ENCODE peak calls at places on chromosomes 12 and 14, in eight cellular contexts. B is transverse colon, J is uterus, E is esophagus squamous epithelium, C is HepG2, X is sigmoid colon, A is endothelial cell of umbilical vein, M is body of pancreas. R is an unnamed sample. For H3K4me1, the result is how much of the 10 kb centered on the place peaks cover.

GRCh38 chr12:560666-561065 is 100.9 kb downstream of the B4GALNT3 start:
- DNase-seq in B (no peak), J (no peak), E (no peak), C (no peak), X (no peak), A (no peak), M (no peak), R (no peak)

GRCh38 chr14:22588419-22589095 is 467 bp downstream of the DAD1 start:
- DNase-seq in B (no peak), J (no peak), E (no peak), C (no peak), X (no peak), A (no peak), M (no peak), R (no peak)

GRCh38 chr14:101826359-101826758 is 64.8 kb downstream of the PPP2R5C start:
- DNase-seq in B (no peak), J (no peak), E (no peak), C (no peak), X (no peak), A (no peak), M (no peak), R (no peak)

GRCh38 chr12:10718279-10718821 is 4.8 kb downstream of the YBX3 start:
- DNase-seq in B (no peak), J (no peak), E (no peak), C (no peak), X (no peak), A (peak), M (no peak), R (no peak)

GRCh38 chr12:89649139-89649538 is 59.5 kb downstream of the ATP2B1 start:
- DNase-seq in B (no peak), J (no peak), E (no peak), C (no peak), X (no peak), A (no peak), M (no peak), R (no peak)

GRCh38 chr14:28673056-28673455 is 93.5 kb upstream of the FOXG1 start:
- DNase-seq in B (no peak), J (no peak), E (no peak), C (no peak), X (no peak), A (no peak), M (no peak), R (no peak)

GRCh38 chr12:68189766-68190700 is 30.5 kb upstream of the IFNG start:
- DNase-seq in B (no peak), J (no peak), E (no peak), C (no peak), X (no peak), A (no peak), M (no peak), R (no peak)

GRCh38 chr12:99600388-99600787 is 47.2 kb upstream of the GARIN6 start:
- DNase-seq in B (no peak), J (no peak), E (no peak), C (no peak), X (no peak), A (no peak), M (no peak), R (no peak)

GRCh38 chr12:107844312-107844921 is 69.9 kb downstream of the ASCL4 start:
- DNase-seq in B (no peak), J (no peak), E (no peak), C (no peak), X (no peak), A (no peak), M (no peak), R (no peak)

GRCh38 chr14:95901014-95901413 is 24.4 kb downstream of the TUNAR start:
- DNase-seq in B (no peak), J (no peak), E (no peak), C (no peak), X (no peak), A (no peak), M (no peak), R (no peak)

GRCh38 chr12:107525063-107525718 is 160.4 kb upstream of the PWP1 start:
- DNase-seq in B (no peak), J (no peak), E (no peak), C (no peak), X (no peak), A (no peak), M (no peak), R (no peak)

GRCh38 chr12:31215521-31216232 is 110.3 kb downstream of the SINHCAF start:
- DNase-seq in B (no peak), J (no peak), E (no peak), C (no peak), X (peak), A (no peak), M (peak), R (no peak)

GRCh38 chr12:1797011-1797901 is 23.1 kb upstream of the LRTM2 start:
- DNase-seq in B (peak), J (peak), E (no peak), C (no peak), X (peak), A (no peak), M (peak), R (peak)
- TF ChIP-seq POLR2A in B (peak), J (no peak), E (no peak), C (no peak), X (no peak), A (no peak), M (peak), R (peak)

GRCh38 chr14:21264025-21264801 is 5.0 kb downstream of the HNRNPC start:
- DNase-seq in B (no peak), J (no peak), E (no peak), C (no peak), X (no peak), A (peak), M (no peak), R (no peak)
- H3K4me1 ChIP-seq in B (under half), J (under half), E (half or more), C (half or more), X (half or more), A (under half), M (half or more), R (half or more)

GRCh38 chr14:24234095-24235020 is 1.6 kb downstream of the GMPR2 start:
- DNase-seq in B (no peak), J (no peak), E (no peak), C (no peak), X (no peak), A (no peak), M (no peak), R (no peak)
- TF ChIP-seq POLR2A in B (no peak), J (no peak), E (no peak), C (no peak), X (no peak), A (no peak), M (no peak), R (no peak)

GRCh38 chr14:54674342-54674741 is 107.4 kb downstream of the SAMD4A start:
- DNase-seq in B (no peak), J (no peak), E (no peak), C (no peak), X (no peak), A (no peak), M (no peak), R (no peak)
- H3K4me1 ChIP-seq in B (under half), J (under half), E (half or more), C (under half), X (half or more), A (under half), M (under half), R (under half)

GRCh38 chr14:104768437-104769323 is 15.7 kb downstream of the SIVA1 start:
- DNase-seq in B (peak), J (peak), E (peak), C (peak), X (peak), A (peak), M (peak), R (peak)
- TF ChIP-seq POLR2A in B (no peak), J (no peak), E (no peak), C (peak), X (no peak), A (no peak), M (no peak), R (no peak)

DNA sequence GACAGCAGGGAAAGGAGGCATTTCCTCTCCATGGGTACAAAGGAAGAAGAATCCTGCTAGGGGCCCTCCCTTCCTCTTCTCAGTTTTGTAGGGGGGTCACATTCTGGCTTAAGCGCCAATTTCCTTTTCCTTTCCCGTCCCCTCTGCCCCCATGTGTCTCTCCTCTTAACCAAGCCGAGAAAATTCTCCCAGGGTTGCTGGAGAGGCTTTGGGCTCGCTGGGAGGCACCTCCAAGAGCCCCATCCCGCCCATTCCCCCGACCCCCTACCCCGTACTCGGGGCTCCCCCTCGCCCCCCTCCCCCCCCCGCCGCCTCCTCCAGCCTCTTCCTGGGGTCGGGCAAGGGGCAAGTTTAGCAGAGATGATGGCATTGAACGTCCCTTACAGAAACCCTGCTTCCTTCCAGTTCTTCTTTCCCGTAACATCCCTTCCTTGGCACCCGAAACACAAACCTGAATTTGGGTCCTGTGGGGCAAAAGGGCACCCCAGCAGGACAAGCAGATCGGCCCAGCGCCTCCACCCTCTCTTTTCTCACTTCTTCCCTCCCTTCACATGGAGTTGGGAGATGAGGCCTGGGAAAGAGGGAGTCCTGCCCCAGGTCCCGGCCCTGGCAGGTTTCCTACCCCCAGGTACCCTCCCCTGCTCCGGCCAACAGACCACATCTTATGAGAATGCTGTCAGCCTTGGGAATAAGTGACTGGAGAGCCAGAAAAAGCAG is 13.7 kb downstream of the PLEKHG6 start:
- DNase-seq in B (no peak), J (no peak), E (no peak), C (no peak), X (no peak), A (no peak), M (no peak), R (no peak)
- H3K4me1 ChIP-seq in B (under half), J (under half), E (half or more), C (under half), X (half or more), A (under half), M (under half), R (under half)

GRCh38 chr12:56189918-56190694 is 823 bp upstream of the SMARCC2 start:
- DNase-seq in B (peak), J (peak), E (peak), C (peak), X (peak), A (peak), M (peak), R (peak)
- TF ChIP-seq POLR2A in B (peak), J (no peak), E (no peak), C (no peak), X (no peak), A (no peak), M (peak), R (peak)

GRCh38 chr12:27537855-27538675 is 14.1 kb downstream of the PPFIBP1 start:
- DNase-seq in B (no peak), J (no peak), E (no peak), C (no peak), X (no peak), A (no peak), M (no peak), R (no peak)
- H3K4me1 ChIP-seq in B (under half), J (under half), E (half or more), C (under half), X (half or more), A (under half), M (under half), R (under half)

GRCh38 chr12:66273147-66273546 is 29.1 kb upstream of the HELB start:
- DNase-seq in B (no peak), J (no peak), E (no peak), C (no peak), X (no peak), A (no peak), M (no peak), R (no peak)

GRCh38 chr12:66272650-66273049 is 29.6 kb upstream of the HELB start:
- DNase-seq in B (no peak), J (no peak), E (no peak), C (no peak), X (no peak), A (no peak), M (no peak), R (no peak)

GRCh38 chr12:66270613-66271012 is 31.7 kb upstream of the HELB start:
- DNase-seq in B (no peak), J (no peak), E (no peak), C (no peak), X (no peak), A (no peak), M (no peak), R (no peak)

GRCh38 chr12:66279127-66279712 is 23.1 kb upstream of the HELB start:
- DNase-seq in B (no peak), J (no peak), E (no peak), C (peak), X (no peak), A (peak), M (peak), R (no peak)

GRCh38 chr12:66275040-66275439 is 27.3 kb upstream of the HELB start:
- DNase-seq in B (no peak), J (no peak), E (no peak), C (no peak), X (no peak), A (no peak), M (no peak), R (no peak)
- TF ChIP-seq POLR2A in B (no peak), J (no peak), E (no peak), C (no peak), X (no peak), A (no peak), M (no peak), R (no peak)

R was measured in Peyer's patch.